ENCODE peak calls at places on chromosomes 12 and 14, in six cellular contexts. T is kidney epithelial cell, H is aorta, Y is astrocyte of the spinal cord, B is type B pancreatic cell, O is upper lobe of right lung. Q is an unnamed sample.

GRCh38 chr12:68971404-68971803 is 38.4 kb upstream of the CPM start:
- DNase-seq in T (peak; percentile 62), H (no peak), Y (peak; percentile 67), B (no peak), O (no peak), Q (no peak)

GRCh38 chr12:107477018-107477417 is 208.6 kb upstream of the PWP1 start:
- DNase-seq in T (no peak), H (no peak), Y (no peak), B (no peak), O (no peak), Q (no peak)

GRCh38 chr12:13371367-13371766 is 174.8 kb downstream of the EMP1 start:
- DNase-seq in T (no peak), H (no peak), Y (no peak), B (no peak), O (no peak), Q (no peak)

GRCh38 chr14:60509438-60510253 is 700 bp downstream of the SIX6 start:
- DNase-seq in T (no peak), H (no peak), Y (no peak), B (no peak), O (no peak), Q (no peak)

GRCh38 chr14:52422650-52423356 is 108.7 kb downstream of the PTGER2 start:
- DNase-seq in T (no peak), H (no peak), Y (no peak), B (no peak), O (no peak), Q (no peak)

GRCh38 chr14:63046339-63047268 is 1.3 kb upstream of the KCNH5 start:
- DNase-seq in T (no peak), H (no peak), Y (no peak), B (no peak), O (no peak), Q (no peak)

GRCh38 chr14:47948981-47949380 is 273.6 kb upstream of the MDGA2 start:
- DNase-seq in T (no peak), H (no peak), Y (no peak), B (no peak), O (no peak), Q (peak; percentile 56)

GRCh38 chr14:57847096-57847495 is 18.8 kb downstream of the SLC35F4 start:
- DNase-seq in T (no peak), H (no peak), Y (peak; percentile 50), B (no peak), O (no peak), Q (no peak)

GRCh38 chr14:91286530-91286937 is 42.0 kb upstream of the GPR68 start:
- DNase-seq in T (no peak), H (peak; percentile 78), Y (peak; percentile 71), B (no peak), O (peak; percentile 80), Q (peak; percentile 62)

GRCh38 chr12:76018111-76018510 is 13.5 kb downstream of the PHLDA1 start:
- DNase-seq in T (no peak), H (no peak), Y (peak; percentile 66), B (no peak), O (no peak), Q (no peak)